ENCODE peak calls at places on chromosomes 6 and 20, in five cellular contexts. Y is fibroblast of lung, L is HepG2, U is endodermal cell, R is breast epithelium. K is an unnamed sample.
A peak's percentile ranks its signal among the peaks of the same experiment; 100 is the strongest.

GRCh38 chr20:63627129-63627699 is 313 bp upstream of the GMEB2 start:
- DNase-seq in L (peak; percentile 93), R (peak; percentile 93), U (peak; percentile 96), Y (peak; percentile 94), K (peak; percentile 96)

GRCh38 chr6:117555882-117556498 is 46.3 kb downstream of the GOPC start:
- DNase-seq in R (no peak), Y (peak; percentile 52), L (peak; percentile 27), U (peak; percentile 70), K (no peak)

GRCh38 chr6:44487002-44487401 is 99.5 kb downstream of the CDC5L start:
- DNase-seq in Y (no peak), L (no peak), U (no peak), R (no peak), K (no peak)

GRCh38 chr20:45826381-45827019 is 612 bp downstream of the TNNC2 start:
- DNase-seq in Y (peak; percentile 58), R (no peak), L (no peak), U (no peak), K (no peak)

GRCh38 chr6:33490198-33490597 is 35.8 kb downstream of the ZBTB9 start:
- DNase-seq in Y (no peak), U (no peak), R (no peak), L (no peak), K (no peak)

GRCh38 chr6:29647927-29648642 is 8.8 kb upstream of the MOG start:
- DNase-seq in L (peak; percentile 39), R (no peak), Y (peak; percentile 51), U (no peak), K (no peak)

GRCh38 chr20:46228671-46229070 is 79.6 kb downstream of the CDH22 start:
- DNase-seq in U (no peak), R (no peak), Y (no peak), L (no peak), K (no peak)

GRCh38 chr6:69953491-69953890 is 87.1 kb downstream of the COL19A1 start:
- DNase-seq in R (no peak), U (no peak), Y (no peak), L (no peak), K (no peak)

GRCh38 chr6:143176090-143177021 is 115.7 kb downstream of the AIG1 start:
- DNase-seq in Y (peak; percentile 63), R (no peak), L (no peak), U (peak; percentile 74), K (peak; percentile 24)

GRCh38 chr6:43679057-43679456 is 8.5 kb downstream of the MRPS18A start:
- DNase-seq in Y (no peak), L (no peak), U (no peak), R (no peak), K (no peak)

GRCh38 chr6:167696261-167696660 is 130.4 kb upstream of the AFDN start:
- DNase-seq in Y (no peak), U (no peak), R (no peak), L (no peak), K (peak; percentile 10)

GRCh38 chr6:119193707-119194106 is 115.2 kb upstream of the FAM184A start:
- DNase-seq in U (no peak), L (no peak), Y (no peak), R (no peak), K (no peak)

GRCh38 chr6:71124340-71124739 is 164.3 kb upstream of the OGFRL1 start:
- DNase-seq in R (no peak), U (no peak), L (no peak), Y (no peak), K (no peak)

GRCh38 chr20:63568986-63569949 is 4.8 kb downstream of the HELZ2 start:
- DNase-seq in U (no peak), Y (no peak), R (no peak), L (no peak), K (no peak)

GRCh38 chr6:109526905-109527628 is 44.0 kb upstream of the ZBTB24 start:
- DNase-seq in U (peak; percentile 88), R (no peak), Y (peak; percentile 77), L (peak; percentile 65), K (no peak)

GRCh38 chr6:87993331-87993730 is 54.3 kb upstream of the SPACA1 start:
- DNase-seq in U (no peak), R (no peak), Y (no peak), L (no peak), K (no peak)

GRCh38 chr6:40804905-40805304 is 217.7 kb upstream of the LRFN2 start:
- DNase-seq in U (no peak), Y (no peak), R (no peak), L (no peak), K (no peak)

GRCh38 chr20:13765299-13765698 is 19.4 kb downstream of the ESF1 start:
- DNase-seq in Y (no peak), U (no peak), L (no peak), R (no peak), K (no peak)

GRCh38 chr6:132598473-132598872 is 8.9 kb upstream of the TAAR5 start:
- DNase-seq in Y (no peak), R (no peak), U (peak; percentile 67), L (peak; percentile 57), K (no peak)

GRCh38 chr6:142731611-142732010 is 213.4 kb downstream of the HIVEP2 start:
- DNase-seq in U (no peak), Y (no peak), R (no peak), L (no peak), K (no peak)

GRCh38 chr6:17932362-17932852 is 55.0 kb downstream of the KIF13A start:
- DNase-seq in U (no peak), Y (peak; percentile 83), L (peak; percentile 92), R (no peak), K (peak; percentile 65)

GRCh38 chr6:151624481-151624880 is 130.7 kb downstream of the CCDC170 start:
- DNase-seq in R (no peak), L (no peak), U (no peak), Y (no peak), K (no peak)

GRCh38 chr6:42555477-42556457 is 8.1 kb upstream of the UBR2 start:
- DNase-seq in R (no peak), Y (no peak), L (peak; percentile 39), U (no peak), K (no peak)

GRCh38 chr6:28357036-28357435 is 7.3 kb downstream of the ZKSCAN3 start:
- DNase-seq in R (no peak), U (peak; percentile 48), L (no peak), Y (peak; percentile 7), K (no peak)

GRCh38 chr6:149749594-149750135 is at the start of gene PCMT1:
- DNase-seq in U (peak; percentile 96), L (peak; percentile 86), Y (peak; percentile 89), R (peak; percentile 82), K (peak; percentile 99)

GRCh38 chr6:150249261-150249660 is 106.4 kb downstream of the PPP1R14C start:
- DNase-seq in L (no peak), Y (no peak), U (no peak), R (no peak), K (no peak)

GRCh38 chr6:20402181-20403079 is 751 bp downstream of the E2F3 start:
- DNase-seq in U (peak; percentile 73), L (peak; percentile 67), R (no peak), Y (peak; percentile 21), K (peak; percentile 70)

GRCh38 chr6:41028618-41029486 is 10.2 kb downstream of the UNC5CL start:
- DNase-seq in L (no peak), Y (peak; percentile 9), R (no peak), U (no peak), K (no peak)

GRCh38 chr6:129497591-129498555 is 212.1 kb downstream of the ARHGAP18 start:
- DNase-seq in U (no peak), R (no peak), Y (no peak), L (no peak), K (no peak)

GRCh38 chr6:160667854-160668481 is 3.9 kb upstream of the LPA start:
- DNase-seq in Y (no peak), U (peak; percentile 88), L (peak; percentile 50), R (no peak), K (no peak)

GRCh38 chr6:155292711-155293110 is 21.6 kb downstream of the TFB1M start:
- DNase-seq in Y (no peak), U (no peak), L (no peak), R (no peak), K (no peak)

GRCh38 chr20:51404297-51405060 is 138.0 kb downstream of the NFATC2 start:
- DNase-seq in Y (no peak), R (no peak), L (no peak), U (peak; percentile 63), K (peak; percentile 48)

GRCh38 chr6:81668615-81669047 is 83.8 kb downstream of the TENT5A start:
- DNase-seq in L (no peak), Y (no peak), R (no peak), U (no peak), K (no peak)

GRCh38 chr6:69416739-69417138 is 380.1 kb downstream of the LMBRD1 start:
- DNase-seq in Y (peak; percentile 77), R (no peak), L (no peak), U (no peak), K (no peak)

GRCh38 chr20:20920433-20920832 is 185.7 kb downstream of the LINC00237 start:
- DNase-seq in Y (no peak), L (no peak), U (no peak), R (no peak), K (no peak)

GRCh38 chr6:12034831-12035230 is 22.7 kb downstream of the HIVEP1 start:
- DNase-seq in Y (peak; percentile 49), U (no peak), R (no peak), L (no peak), K (no peak)
- TF ChIP-seq CTCF in Y (no peak), U (no peak), R (no peak), L (peak; percentile 38), K (no peak)

GRCh38 chr6:7175463-7175862 is 67.7 kb downstream of the RREB1 start:
- DNase-seq in L (no peak), U (no peak), R (no peak), Y (peak; percentile 38), K (no peak)

GRCh38 chr6:7171733-7172132 is 64.0 kb downstream of the RREB1 start:
- DNase-seq in Y (no peak), R (no peak), L (no peak), U (no peak), K (no peak)

GRCh38 chr6:7172605-7173185 is 64.9 kb downstream of the RREB1 start:
- DNase-seq in R (no peak), U (peak; percentile 37), L (no peak), Y (peak; percentile 81), K (no peak)

GRCh38 chr6:7176208-7176607 is 68.4 kb downstream of the RREB1 start:
- DNase-seq in L (no peak), U (peak; percentile 74), Y (no peak), R (peak; percentile 66), K (no peak)

GRCh38 chr6:7173843-7174503 is 66.2 kb downstream of the RREB1 start:
- DNase-seq in R (no peak), Y (no peak), L (no peak), U (peak; percentile 85), K (no peak)
- H3K4me1 ChIP-seq in R (peaks cover 7% of the 10 kb centered on the region), Y (peaks cover 18% of the 10 kb centered on the region), L (peaks cover 55% of the 10 kb centered on the region), U (peaks cover 15% of the 10 kb centered on the region), K (peaks cover 52% of the 10 kb centered on the region)

GRCh38 chr20:2713285-2713684 is 20.7 kb downstream of the EBF4 start:
- DNase-seq in L (peak; percentile 52), Y (no peak), U (peak; percentile 45), R (no peak), K (no peak)
- TF ChIP-seq CTCF in L (peak; percentile 82), Y (no peak), U (peak; percentile 62), R (no peak), K (no peak)

GRCh38 chr20:50273601-50274491 is 83.2 kb downstream of the CEBPB start:
- DNase-seq in Y (no peak), R (no peak), L (no peak), U (no peak), K (no peak)
- H3K4me1 ChIP-seq in Y (peaks cover 3% of the 10 kb centered on the region), R (peaks cover 4% of the 10 kb centered on the region), L (peaks cover 100% of the 10 kb centered on the region), U (no peaks in the 10 kb centered on the region), K (peaks cover 17% of the 10 kb centered on the region)